ENCODE peak calls at places on chromosomes 6 and 20, in ten cellular contexts. One of them, this sample, is unnamed.

GRCh38 chr20:15814903-15815302 is 758.3 kb downstream of the KIF16B start:
- DNase-seq in psoas muscle: no peak
- DNase-seq in heart right ventricle: no peak
- DNase-seq in stimulated activated CD8-positive, alpha-beta memory T cell treated with anti-CD3 and anti-CD28 coated beads, Interleukin-4, amount 100 ng/mL, for 1 hour: no peak
- DNase-seq in stimulated activated CD4-positive, alpha-beta T cell treated with anti-CD3 and anti-CD28 coated beads, TNF-alpha, amount 100 ng/mL, for 4 hours: no peak
- DNase-seq in T-helper 2 cell: no peak
- DNase-seq in AG04450: no peak
- DNase-seq in naive thymus-derived CD4-positive, alpha-beta T cell: no peak
- DNase-seq in activated CD4-positive, alpha-beta memory T cell treated with anti-CD3 and anti-CD28 coated beads for 36 hours: no peak
- DNase-seq in GM23248: peak; percentile 65
- DNase-seq in this sample: no peak

GRCh38 chr20:38725959-38726848 is 1.9 kb downstream of the SLC32A1 start:
- DNase-seq in psoas muscle: no peak
- DNase-seq in heart right ventricle: peak; percentile 41
- DNase-seq in stimulated activated CD8-positive, alpha-beta memory T cell treated with anti-CD3 and anti-CD28 coated beads, Interleukin-4, amount 100 ng/mL, for 1 hour: no peak
- DNase-seq in stimulated activated CD4-positive, alpha-beta T cell treated with anti-CD3 and anti-CD28 coated beads, TNF-alpha, amount 100 ng/mL, for 4 hours: no peak
- DNase-seq in T-helper 2 cell: peak; percentile 23
- DNase-seq in AG04450: no peak
- DNase-seq in naive thymus-derived CD4-positive, alpha-beta T cell: no peak
- DNase-seq in activated CD4-positive, alpha-beta memory T cell treated with anti-CD3 and anti-CD28 coated beads for 36 hours: peak; percentile 76
- DNase-seq in GM23248: no peak
- DNase-seq in this sample: no peak

GRCh38 chr6:100116409-100117194 is 122.6 kb upstream of the MCHR2 start:
- DNase-seq in psoas muscle: no peak
- DNase-seq in heart right ventricle: peak; percentile 29
- DNase-seq in stimulated activated CD8-positive, alpha-beta memory T cell treated with anti-CD3 and anti-CD28 coated beads, Interleukin-4, amount 100 ng/mL, for 1 hour: no peak
- DNase-seq in stimulated activated CD4-positive, alpha-beta T cell treated with anti-CD3 and anti-CD28 coated beads, TNF-alpha, amount 100 ng/mL, for 4 hours: no peak
- DNase-seq in T-helper 2 cell: no peak
- DNase-seq in AG04450: peak; percentile 52
- DNase-seq in naive thymus-derived CD4-positive, alpha-beta T cell: no peak
- DNase-seq in activated CD4-positive, alpha-beta memory T cell treated with anti-CD3 and anti-CD28 coated beads for 36 hours: peak; percentile 37
- DNase-seq in GM23248: peak; percentile 78
- DNase-seq in this sample: peak; percentile 81

GRCh38 chr20:49584418-49585382 is 16.8 kb upstream of the PTGIS start:
- DNase-seq in psoas muscle: no peak
- DNase-seq in heart right ventricle: no peak
- DNase-seq in stimulated activated CD8-positive, alpha-beta memory T cell treated with anti-CD3 and anti-CD28 coated beads, Interleukin-4, amount 100 ng/mL, for 1 hour: no peak
- DNase-seq in stimulated activated CD4-positive, alpha-beta T cell treated with anti-CD3 and anti-CD28 coated beads, TNF-alpha, amount 100 ng/mL, for 4 hours: no peak
- DNase-seq in T-helper 2 cell: no peak
- DNase-seq in AG04450: no peak
- DNase-seq in naive thymus-derived CD4-positive, alpha-beta T cell: no peak
- DNase-seq in activated CD4-positive, alpha-beta memory T cell treated with anti-CD3 and anti-CD28 coated beads for 36 hours: no peak
- DNase-seq in GM23248: peak; percentile 44
- DNase-seq in this sample: no peak

GRCh38 chr6:169975286-169975685 is 223.9 kb downstream of the ERMARD start:
- DNase-seq in psoas muscle: no peak
- DNase-seq in heart right ventricle: no peak
- DNase-seq in stimulated activated CD8-positive, alpha-beta memory T cell treated with anti-CD3 and anti-CD28 coated beads, Interleukin-4, amount 100 ng/mL, for 1 hour: no peak
- DNase-seq in stimulated activated CD4-positive, alpha-beta T cell treated with anti-CD3 and anti-CD28 coated beads, TNF-alpha, amount 100 ng/mL, for 4 hours: no peak
- DNase-seq in T-helper 2 cell: no peak
- DNase-seq in AG04450: no peak
- DNase-seq in naive thymus-derived CD4-positive, alpha-beta T cell: no peak
- DNase-seq in activated CD4-positive, alpha-beta memory T cell treated with anti-CD3 and anti-CD28 coated beads for 36 hours: no peak
- DNase-seq in GM23248: no peak
- DNase-seq in this sample: no peak

GRCh38 chr6:51283723-51284122 is 465.1 kb downstream of the TFAP2B start:
- DNase-seq in psoas muscle: no peak
- DNase-seq in heart right ventricle: no peak
- DNase-seq in stimulated activated CD8-positive, alpha-beta memory T cell treated with anti-CD3 and anti-CD28 coated beads, Interleukin-4, amount 100 ng/mL, for 1 hour: no peak
- DNase-seq in stimulated activated CD4-positive, alpha-beta T cell treated with anti-CD3 and anti-CD28 coated beads, TNF-alpha, amount 100 ng/mL, for 4 hours: no peak
- DNase-seq in T-helper 2 cell: no peak
- DNase-seq in AG04450: no peak
- DNase-seq in naive thymus-derived CD4-positive, alpha-beta T cell: no peak
- DNase-seq in activated CD4-positive, alpha-beta memory T cell treated with anti-CD3 and anti-CD28 coated beads for 36 hours: no peak
- DNase-seq in GM23248: no peak
- DNase-seq in this sample: no peak

GRCh38 chr6:146901940-146902816 is 302.0 kb upstream of the STXBP5 start:
- DNase-seq in psoas muscle: no peak
- DNase-seq in heart right ventricle: no peak
- DNase-seq in stimulated activated CD8-positive, alpha-beta memory T cell treated with anti-CD3 and anti-CD28 coated beads, Interleukin-4, amount 100 ng/mL, for 1 hour: no peak
- DNase-seq in stimulated activated CD4-positive, alpha-beta T cell treated with anti-CD3 and anti-CD28 coated beads, TNF-alpha, amount 100 ng/mL, for 4 hours: no peak
- DNase-seq in T-helper 2 cell: no peak
- DNase-seq in AG04450: no peak
- DNase-seq in naive thymus-derived CD4-positive, alpha-beta T cell: no peak
- DNase-seq in activated CD4-positive, alpha-beta memory T cell treated with anti-CD3 and anti-CD28 coated beads for 36 hours: no peak
- DNase-seq in GM23248: peak; percentile 55
- DNase-seq in this sample: no peak

GRCh38 chr6:48747040-48747439 is 636.0 kb upstream of the PTCHD4 start:
- DNase-seq in psoas muscle: no peak
- DNase-seq in heart right ventricle: no peak
- DNase-seq in stimulated activated CD8-positive, alpha-beta memory T cell treated with anti-CD3 and anti-CD28 coated beads, Interleukin-4, amount 100 ng/mL, for 1 hour: no peak
- DNase-seq in stimulated activated CD4-positive, alpha-beta T cell treated with anti-CD3 and anti-CD28 coated beads, TNF-alpha, amount 100 ng/mL, for 4 hours: no peak
- DNase-seq in T-helper 2 cell: no peak
- DNase-seq in AG04450: no peak
- DNase-seq in naive thymus-derived CD4-positive, alpha-beta T cell: no peak
- DNase-seq in activated CD4-positive, alpha-beta memory T cell treated with anti-CD3 and anti-CD28 coated beads for 36 hours: no peak
- DNase-seq in GM23248: peak; percentile 16
- DNase-seq in this sample: no peak

GRCh38 chr6:35400901-35401311 is 51.2 kb upstream of the FANCE start:
- DNase-seq in psoas muscle: no peak
- DNase-seq in heart right ventricle: no peak
- DNase-seq in stimulated activated CD8-positive, alpha-beta memory T cell treated with anti-CD3 and anti-CD28 coated beads, Interleukin-4, amount 100 ng/mL, for 1 hour: no peak
- DNase-seq in stimulated activated CD4-positive, alpha-beta T cell treated with anti-CD3 and anti-CD28 coated beads, TNF-alpha, amount 100 ng/mL, for 4 hours: no peak
- DNase-seq in T-helper 2 cell: no peak
- DNase-seq in AG04450: no peak
- DNase-seq in naive thymus-derived CD4-positive, alpha-beta T cell: no peak
- DNase-seq in activated CD4-positive, alpha-beta memory T cell treated with anti-CD3 and anti-CD28 coated beads for 36 hours: no peak
- DNase-seq in GM23248: peak; percentile 30
- DNase-seq in this sample: no peak

GRCh38 chr6:621916-622315 is 35.0 kb downstream of the HUS1B start:
- DNase-seq in psoas muscle: no peak
- DNase-seq in heart right ventricle: no peak
- DNase-seq in stimulated activated CD8-positive, alpha-beta memory T cell treated with anti-CD3 and anti-CD28 coated beads, Interleukin-4, amount 100 ng/mL, for 1 hour: no peak
- DNase-seq in stimulated activated CD4-positive, alpha-beta T cell treated with anti-CD3 and anti-CD28 coated beads, TNF-alpha, amount 100 ng/mL, for 4 hours: no peak
- DNase-seq in T-helper 2 cell: no peak
- DNase-seq in AG04450: no peak
- DNase-seq in naive thymus-derived CD4-positive, alpha-beta T cell: no peak
- DNase-seq in activated CD4-positive, alpha-beta memory T cell treated with anti-CD3 and anti-CD28 coated beads for 36 hours: no peak
- DNase-seq in GM23248: no peak
- DNase-seq in this sample: no peak

GRCh38 chr6:113860165-113860955 is 3.2 kb downstream of the MARCKS start:
- DNase-seq in psoas muscle: peak; percentile 71
- DNase-seq in heart right ventricle: peak; percentile 63
- DNase-seq in stimulated activated CD8-positive, alpha-beta memory T cell treated with anti-CD3 and anti-CD28 coated beads, Interleukin-4, amount 100 ng/mL, for 1 hour: no peak
- DNase-seq in stimulated activated CD4-positive, alpha-beta T cell treated with anti-CD3 and anti-CD28 coated beads, TNF-alpha, amount 100 ng/mL, for 4 hours: no peak
- DNase-seq in T-helper 2 cell: no peak
- DNase-seq in AG04450: no peak
- DNase-seq in naive thymus-derived CD4-positive, alpha-beta T cell: no peak
- DNase-seq in activated CD4-positive, alpha-beta memory T cell treated with anti-CD3 and anti-CD28 coated beads for 36 hours: no peak
- DNase-seq in GM23248: peak; percentile 70
- DNase-seq in this sample: no peak

GRCh38 chr6:107563694-107564093 is 73.8 kb downstream of the SOBP start:
- DNase-seq in psoas muscle: no peak
- DNase-seq in heart right ventricle: no peak
- DNase-seq in stimulated activated CD8-positive, alpha-beta memory T cell treated with anti-CD3 and anti-CD28 coated beads, Interleukin-4, amount 100 ng/mL, for 1 hour: no peak
- DNase-seq in stimulated activated CD4-positive, alpha-beta T cell treated with anti-CD3 and anti-CD28 coated beads, TNF-alpha, amount 100 ng/mL, for 4 hours: no peak
- DNase-seq in T-helper 2 cell: no peak
- DNase-seq in AG04450: no peak
- DNase-seq in naive thymus-derived CD4-positive, alpha-beta T cell: no peak
- DNase-seq in activated CD4-positive, alpha-beta memory T cell treated with anti-CD3 and anti-CD28 coated beads for 36 hours: no peak
- DNase-seq in GM23248: no peak
- DNase-seq in this sample: no peak

GRCh38 chr6:156955494-156956183 is 178.5 kb downstream of the ARID1B start:
- DNase-seq in psoas muscle: peak; percentile 90
- DNase-seq in heart right ventricle: peak; percentile 78
- DNase-seq in stimulated activated CD8-positive, alpha-beta memory T cell treated with anti-CD3 and anti-CD28 coated beads, Interleukin-4, amount 100 ng/mL, for 1 hour: no peak
- DNase-seq in stimulated activated CD4-positive, alpha-beta T cell treated with anti-CD3 and anti-CD28 coated beads, TNF-alpha, amount 100 ng/mL, for 4 hours: no peak
- DNase-seq in T-helper 2 cell: no peak
- DNase-seq in AG04450: no peak
- DNase-seq in naive thymus-derived CD4-positive, alpha-beta T cell: no peak
- DNase-seq in activated CD4-positive, alpha-beta memory T cell treated with anti-CD3 and anti-CD28 coated beads for 36 hours: no peak
- DNase-seq in GM23248: no peak
- DNase-seq in this sample: no peak

GRCh38 chr6:35302604-35303218 is 5.1 kb downstream of the DEF6 start:
- DNase-seq in psoas muscle: peak; percentile 65
- DNase-seq in heart right ventricle: peak; percentile 46
- DNase-seq in stimulated activated CD8-positive, alpha-beta memory T cell treated with anti-CD3 and anti-CD28 coated beads, Interleukin-4, amount 100 ng/mL, for 1 hour: peak; percentile 66
- DNase-seq in stimulated activated CD4-positive, alpha-beta T cell treated with anti-CD3 and anti-CD28 coated beads, TNF-alpha, amount 100 ng/mL, for 4 hours: peak; percentile 84
- DNase-seq in T-helper 2 cell: peak; percentile 78
- DNase-seq in AG04450: no peak
- DNase-seq in naive thymus-derived CD4-positive, alpha-beta T cell: peak; percentile 85
- DNase-seq in activated CD4-positive, alpha-beta memory T cell treated with anti-CD3 and anti-CD28 coated beads for 36 hours: peak; percentile 96
- DNase-seq in GM23248: peak; percentile 8
- DNase-seq in this sample: no peak

GRCh38 chr20:4919047-4919704 is 82.1 kb downstream of the SLC23A2 start:
- DNase-seq in psoas muscle: no peak
- DNase-seq in heart right ventricle: no peak
- DNase-seq in stimulated activated CD8-positive, alpha-beta memory T cell treated with anti-CD3 and anti-CD28 coated beads, Interleukin-4, amount 100 ng/mL, for 1 hour: no peak
- DNase-seq in stimulated activated CD4-positive, alpha-beta T cell treated with anti-CD3 and anti-CD28 coated beads, TNF-alpha, amount 100 ng/mL, for 4 hours: no peak
- DNase-seq in T-helper 2 cell: no peak
- DNase-seq in AG04450: no peak
- DNase-seq in naive thymus-derived CD4-positive, alpha-beta T cell: no peak
- DNase-seq in activated CD4-positive, alpha-beta memory T cell treated with anti-CD3 and anti-CD28 coated beads for 36 hours: no peak
- DNase-seq in GM23248: no peak
- DNase-seq in this sample: no peak

GRCh38 chr6:110662468-110663211 is 152.6 kb downstream of the CDK19 start:
- DNase-seq in psoas muscle: no peak
- DNase-seq in heart right ventricle: no peak
- DNase-seq in stimulated activated CD8-positive, alpha-beta memory T cell treated with anti-CD3 and anti-CD28 coated beads, Interleukin-4, amount 100 ng/mL, for 1 hour: no peak
- DNase-seq in stimulated activated CD4-positive, alpha-beta T cell treated with anti-CD3 and anti-CD28 coated beads, TNF-alpha, amount 100 ng/mL, for 4 hours: no peak
- DNase-seq in T-helper 2 cell: no peak
- DNase-seq in AG04450: no peak
- DNase-seq in naive thymus-derived CD4-positive, alpha-beta T cell: no peak
- DNase-seq in activated CD4-positive, alpha-beta memory T cell treated with anti-CD3 and anti-CD28 coated beads for 36 hours: no peak
- DNase-seq in GM23248: peak; percentile 13
- DNase-seq in this sample: no peak

GRCh38 chr6:57423468-57423867 is 106.0 kb downstream of the PRIM2 start:
- DNase-seq in psoas muscle: no peak
- DNase-seq in heart right ventricle: no peak
- DNase-seq in stimulated activated CD8-positive, alpha-beta memory T cell treated with anti-CD3 and anti-CD28 coated beads, Interleukin-4, amount 100 ng/mL, for 1 hour: no peak
- DNase-seq in stimulated activated CD4-positive, alpha-beta T cell treated with anti-CD3 and anti-CD28 coated beads, TNF-alpha, amount 100 ng/mL, for 4 hours: no peak
- DNase-seq in T-helper 2 cell: no peak
- DNase-seq in AG04450: no peak
- DNase-seq in naive thymus-derived CD4-positive, alpha-beta T cell: no peak
- DNase-seq in activated CD4-positive, alpha-beta memory T cell treated with anti-CD3 and anti-CD28 coated beads for 36 hours: no peak
- DNase-seq in GM23248: no peak
- DNase-seq in this sample: no peak

GRCh38 chr20:31496761-31497295 is 17.4 kb upstream of the HM13 start:
- DNase-seq in psoas muscle: peak; percentile 84
- DNase-seq in heart right ventricle: peak; percentile 84
- DNase-seq in stimulated activated CD8-positive, alpha-beta memory T cell treated with anti-CD3 and anti-CD28 coated beads, Interleukin-4, amount 100 ng/mL, for 1 hour: no peak
- DNase-seq in stimulated activated CD4-positive, alpha-beta T cell treated with anti-CD3 and anti-CD28 coated beads, TNF-alpha, amount 100 ng/mL, for 4 hours: no peak
- DNase-seq in T-helper 2 cell: no peak
- DNase-seq in AG04450: no peak
- DNase-seq in naive thymus-derived CD4-positive, alpha-beta T cell: no peak
- DNase-seq in activated CD4-positive, alpha-beta memory T cell treated with anti-CD3 and anti-CD28 coated beads for 36 hours: no peak
- DNase-seq in GM23248: peak; percentile 80
- DNase-seq in this sample: no peak

GRCh38 chr6:12911387-12911960 is 194.9 kb downstream of the PHACTR1 start:
- DNase-seq in psoas muscle: no peak
- DNase-seq in heart right ventricle: no peak
- DNase-seq in stimulated activated CD8-positive, alpha-beta memory T cell treated with anti-CD3 and anti-CD28 coated beads, Interleukin-4, amount 100 ng/mL, for 1 hour: no peak
- DNase-seq in stimulated activated CD4-positive, alpha-beta T cell treated with anti-CD3 and anti-CD28 coated beads, TNF-alpha, amount 100 ng/mL, for 4 hours: no peak
- DNase-seq in T-helper 2 cell: no peak
- DNase-seq in AG04450: no peak
- DNase-seq in naive thymus-derived CD4-positive, alpha-beta T cell: no peak
- DNase-seq in activated CD4-positive, alpha-beta memory T cell treated with anti-CD3 and anti-CD28 coated beads for 36 hours: no peak
- DNase-seq in GM23248: peak; percentile 68
- DNase-seq in this sample: peak; percentile 34

GRCh38 chr20:36754656-36755222 is 8.8 kb upstream of the NDRG3 start:
- DNase-seq in psoas muscle: no peak
- DNase-seq in heart right ventricle: peak; percentile 68
- DNase-seq in stimulated activated CD8-positive, alpha-beta memory T cell treated with anti-CD3 and anti-CD28 coated beads, Interleukin-4, amount 100 ng/mL, for 1 hour: no peak
- DNase-seq in stimulated activated CD4-positive, alpha-beta T cell treated with anti-CD3 and anti-CD28 coated beads, TNF-alpha, amount 100 ng/mL, for 4 hours: peak; percentile 7
- DNase-seq in T-helper 2 cell: peak; percentile 7
- DNase-seq in AG04450: peak; percentile 74
- DNase-seq in naive thymus-derived CD4-positive, alpha-beta T cell: peak; percentile 12
- DNase-seq in activated CD4-positive, alpha-beta memory T cell treated with anti-CD3 and anti-CD28 coated beads for 36 hours: peak; percentile 47
- DNase-seq in GM23248: peak; percentile 82
- DNase-seq in this sample: no peak

GRCh38 chr20:45938727-45939438 is 4.4 kb downstream of the PCIF1 start:
- DNase-seq in psoas muscle: no peak
- DNase-seq in heart right ventricle: no peak
- DNase-seq in stimulated activated CD8-positive, alpha-beta memory T cell treated with anti-CD3 and anti-CD28 coated beads, Interleukin-4, amount 100 ng/mL, for 1 hour: no peak
- DNase-seq in stimulated activated CD4-positive, alpha-beta T cell treated with anti-CD3 and anti-CD28 coated beads, TNF-alpha, amount 100 ng/mL, for 4 hours: no peak
- DNase-seq in T-helper 2 cell: no peak
- DNase-seq in AG04450: no peak
- DNase-seq in naive thymus-derived CD4-positive, alpha-beta T cell: no peak
- DNase-seq in activated CD4-positive, alpha-beta memory T cell treated with anti-CD3 and anti-CD28 coated beads for 36 hours: no peak
- DNase-seq in GM23248: no peak
- DNase-seq in this sample: no peak

GRCh38 chr20:47926731-47927130 is 141.4 kb upstream of the SULF2 start:
- DNase-seq in psoas muscle: no peak
- DNase-seq in heart right ventricle: no peak
- DNase-seq in stimulated activated CD8-positive, alpha-beta memory T cell treated with anti-CD3 and anti-CD28 coated beads, Interleukin-4, amount 100 ng/mL, for 1 hour: no peak
- DNase-seq in stimulated activated CD4-positive, alpha-beta T cell treated with anti-CD3 and anti-CD28 coated beads, TNF-alpha, amount 100 ng/mL, for 4 hours: no peak
- DNase-seq in T-helper 2 cell: no peak
- DNase-seq in AG04450: no peak
- DNase-seq in naive thymus-derived CD4-positive, alpha-beta T cell: no peak
- DNase-seq in activated CD4-positive, alpha-beta memory T cell treated with anti-CD3 and anti-CD28 coated beads for 36 hours: no peak
- DNase-seq in GM23248: no peak
- DNase-seq in this sample: no peak

GRCh38 chr20:2767768-2768631 is 32.4 kb downstream of the CPXM1 start:
- DNase-seq in psoas muscle: no peak
- DNase-seq in heart right ventricle: peak; percentile 23
- DNase-seq in stimulated activated CD8-positive, alpha-beta memory T cell treated with anti-CD3 and anti-CD28 coated beads, Interleukin-4, amount 100 ng/mL, for 1 hour: no peak
- DNase-seq in stimulated activated CD4-positive, alpha-beta T cell treated with anti-CD3 and anti-CD28 coated beads, TNF-alpha, amount 100 ng/mL, for 4 hours: no peak
- DNase-seq in T-helper 2 cell: no peak
- DNase-seq in AG04450: no peak
- DNase-seq in naive thymus-derived CD4-positive, alpha-beta T cell: no peak
- DNase-seq in activated CD4-positive, alpha-beta memory T cell treated with anti-CD3 and anti-CD28 coated beads for 36 hours: no peak
- DNase-seq in GM23248: peak; percentile 75
- DNase-seq in this sample: no peak

GRCh38 chr6:33847867-33848266 is 44.1 kb upstream of the MLN start:
- DNase-seq in psoas muscle: no peak
- DNase-seq in heart right ventricle: no peak
- DNase-seq in stimulated activated CD8-positive, alpha-beta memory T cell treated with anti-CD3 and anti-CD28 coated beads, Interleukin-4, amount 100 ng/mL, for 1 hour: no peak
- DNase-seq in stimulated activated CD4-positive, alpha-beta T cell treated with anti-CD3 and anti-CD28 coated beads, TNF-alpha, amount 100 ng/mL, for 4 hours: no peak
- DNase-seq in T-helper 2 cell: no peak
- DNase-seq in AG04450: no peak
- DNase-seq in naive thymus-derived CD4-positive, alpha-beta T cell: no peak
- DNase-seq in activated CD4-positive, alpha-beta memory T cell treated with anti-CD3 and anti-CD28 coated beads for 36 hours: no peak
- DNase-seq in GM23248: no peak
- DNase-seq in this sample: no peak

This sample was measured in glomerular endothelial cell.